ENCODE peak calls at places on chromosome 2, in ten cellular contexts. One of them, this sample, is unnamed.

GRCh38 chr2:162053066-162053807 is 20.8 kb downstream of the DPP4 start:
- DNase-seq in right lobe of liver: no peak
- DNase-seq in H54: no peak
- DNase-seq in body of pancreas: no peak
- DNase-seq in Peyer's patch: no peak
- DNase-seq in A549: no peak
- DNase-seq in transverse colon: no peak
- DNase-seq in ovary: no peak
- DNase-seq in erythroblast: no peak
- DNase-seq in IMR-90: no peak
- DNase-seq in this sample: no peak

GRCh38 chr2:37415128-37415817 is 70.8 kb downstream of the QPCT start:
- DNase-seq in right lobe of liver: no peak
- DNase-seq in H54: no peak
- DNase-seq in body of pancreas: no peak
- DNase-seq in Peyer's patch: no peak
- DNase-seq in A549: peak; percentile 31
- DNase-seq in transverse colon: no peak
- DNase-seq in ovary: no peak
- DNase-seq in erythroblast: no peak
- DNase-seq in IMR-90: peak; percentile 54
- DNase-seq in this sample: no peak

GRCh38 chr2:210873631-210874030 is 317.2 kb downstream of the CPS1 start:
- DNase-seq in right lobe of liver: no peak
- DNase-seq in H54: no peak
- DNase-seq in body of pancreas: no peak
- DNase-seq in Peyer's patch: no peak
- DNase-seq in A549: no peak
- DNase-seq in transverse colon: no peak
- DNase-seq in ovary: no peak
- DNase-seq in erythroblast: no peak
- DNase-seq in IMR-90: no peak
- DNase-seq in this sample: no peak

GRCh38 chr2:46163804-46164569 is 133.2 kb upstream of the EPAS1 start:
- DNase-seq in right lobe of liver: no peak
- DNase-seq in H54: peak; percentile 71
- DNase-seq in body of pancreas: no peak
- DNase-seq in Peyer's patch: no peak
- DNase-seq in A549: peak; percentile 94
- DNase-seq in transverse colon: peak; percentile 43
- DNase-seq in ovary: no peak
- DNase-seq in erythroblast: no peak
- DNase-seq in IMR-90: peak; percentile 33
- DNase-seq in this sample: no peak

GRCh38 chr2:217440000-217440399 is 562.8 kb downstream of the TNS1 start:
- DNase-seq in right lobe of liver: no peak
- DNase-seq in H54: no peak
- DNase-seq in body of pancreas: no peak
- DNase-seq in Peyer's patch: no peak
- DNase-seq in A549: no peak
- DNase-seq in transverse colon: no peak
- DNase-seq in ovary: no peak
- DNase-seq in erythroblast: no peak
- DNase-seq in IMR-90: peak; percentile 22
- DNase-seq in this sample: no peak

GRCh38 chr2:2321250-2321545 is 9.9 kb downstream of the MYT1L start:
- DNase-seq in right lobe of liver: no peak
- DNase-seq in H54: no peak
- DNase-seq in body of pancreas: no peak
- DNase-seq in Peyer's patch: no peak
- DNase-seq in A549: no peak
- DNase-seq in transverse colon: no peak
- DNase-seq in ovary: no peak
- DNase-seq in erythroblast: no peak
- DNase-seq in IMR-90: no peak
- DNase-seq in this sample: no peak

GRCh38 chr2:174750923-174751441 is 13.3 kb downstream of the CHRNA1 start:
- DNase-seq in right lobe of liver: no peak
- DNase-seq in H54: no peak
- DNase-seq in body of pancreas: no peak
- DNase-seq in Peyer's patch: peak; percentile 60
- DNase-seq in A549: no peak
- DNase-seq in transverse colon: no peak
- DNase-seq in ovary: no peak
- DNase-seq in erythroblast: no peak
- DNase-seq in IMR-90: no peak
- DNase-seq in this sample: no peak

GRCh38 chr2:230266654-230267053 is 41.1 kb downstream of the SP140 start:
- DNase-seq in right lobe of liver: no peak
- DNase-seq in H54: no peak
- DNase-seq in body of pancreas: no peak
- DNase-seq in Peyer's patch: no peak
- DNase-seq in A549: no peak
- DNase-seq in transverse colon: no peak
- DNase-seq in ovary: no peak
- DNase-seq in erythroblast: no peak
- DNase-seq in IMR-90: peak; percentile 1
- DNase-seq in this sample: no peak

DNA sequence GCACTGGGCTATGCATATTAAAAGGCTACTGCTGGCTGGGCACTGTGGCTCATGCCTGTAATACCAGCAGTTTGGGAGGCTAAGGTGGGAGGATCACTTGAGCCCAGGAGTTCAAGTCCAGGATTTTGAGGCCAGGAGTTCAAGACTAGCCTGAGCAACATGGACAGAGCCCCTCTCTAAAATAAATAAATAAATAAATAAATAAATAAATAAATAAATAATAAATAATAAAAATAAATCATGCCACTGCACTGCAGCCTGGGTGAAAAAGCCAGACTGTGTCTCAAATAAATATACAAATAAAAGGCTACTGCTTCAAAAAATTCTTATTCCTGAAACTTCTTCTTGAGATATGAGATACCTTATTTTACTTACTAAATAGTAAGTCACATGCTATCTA is 439.6 kb downstream of the ERBB4 start:
- DNase-seq in right lobe of liver: no peak
- DNase-seq in H54: no peak
- DNase-seq in body of pancreas: no peak
- DNase-seq in Peyer's patch: no peak
- DNase-seq in A549: no peak
- DNase-seq in transverse colon: no peak
- DNase-seq in ovary: no peak
- DNase-seq in erythroblast: no peak
- DNase-seq in IMR-90: no peak
- DNase-seq in this sample: no peak
- TF ChIP-seq POLR2A in right lobe of liver: no peak
- TF ChIP-seq POLR2A in H54: no peak
- TF ChIP-seq POLR2A in body of pancreas: no peak
- TF ChIP-seq POLR2A in Peyer's patch: no peak
- TF ChIP-seq POLR2A in A549: no peak
- TF ChIP-seq POLR2A in transverse colon: no peak
- TF ChIP-seq POLR2A in ovary: no peak
- TF ChIP-seq POLR2A in erythroblast: no peak
- TF ChIP-seq POLR2A in IMR-90: no peak
- TF ChIP-seq POLR2A in this sample: no peak

DNA sequence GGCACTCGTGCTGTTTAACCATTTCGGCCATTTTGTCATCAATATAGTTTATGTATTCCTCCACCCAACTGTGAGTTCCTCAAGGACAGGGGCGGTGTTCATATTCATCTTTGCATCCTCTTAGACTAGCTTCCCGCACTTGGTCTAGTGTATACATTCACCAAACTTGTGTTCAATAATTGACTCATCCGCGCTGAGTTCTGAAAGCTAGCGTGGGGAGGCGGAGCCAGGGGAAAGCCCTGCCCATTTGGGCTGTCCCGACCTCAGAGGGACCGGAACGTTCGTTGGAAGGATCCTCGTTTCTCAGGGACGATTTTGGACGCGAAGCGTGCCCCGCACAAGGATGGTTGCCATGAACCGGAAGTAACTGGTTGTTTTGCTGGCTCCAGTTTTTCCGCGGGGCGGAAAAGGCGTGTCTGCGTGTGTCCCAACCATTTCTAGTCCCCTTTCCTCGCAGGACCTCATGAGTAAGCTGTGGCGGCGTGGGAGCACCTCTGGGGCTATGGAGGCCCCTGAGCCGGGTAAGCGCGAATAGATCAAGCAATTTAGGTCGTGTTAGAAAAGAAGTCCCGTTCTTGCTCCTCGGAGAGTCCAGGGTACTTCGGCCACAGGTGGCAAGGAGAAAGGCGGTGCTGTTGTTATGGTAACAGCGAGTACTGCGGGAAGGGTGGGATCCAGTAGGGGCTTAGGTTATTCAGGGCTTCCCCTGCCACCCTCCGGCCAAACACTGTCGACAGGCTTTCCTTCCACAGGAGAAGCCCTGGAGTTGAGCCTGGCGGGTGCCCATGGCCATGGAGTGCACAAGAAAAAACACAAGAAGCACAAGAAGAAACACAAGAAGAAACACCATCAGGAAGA is at the start of gene INO80B:
- DNase-seq in right lobe of liver: peak; percentile 92
- DNase-seq in H54: peak; percentile 82
- DNase-seq in body of pancreas: peak; percentile 98
- DNase-seq in Peyer's patch: peak; percentile 92
- DNase-seq in A549: peak; percentile 99
- DNase-seq in transverse colon: peak; percentile 97
- DNase-seq in ovary: peak; percentile 98
- DNase-seq in erythroblast: peak; percentile 99
- DNase-seq in IMR-90: peak; percentile 99
- DNase-seq in this sample: peak; percentile 99
- TF ChIP-seq POLR2A in right lobe of liver: no peak
- TF ChIP-seq POLR2A in H54: peak; percentile 11
- TF ChIP-seq POLR2A in body of pancreas: peak; percentile 55
- TF ChIP-seq POLR2A in Peyer's patch: no peak
- TF ChIP-seq POLR2A in A549: peak; percentile 40
- TF ChIP-seq POLR2A in transverse colon: no peak
- TF ChIP-seq POLR2A in ovary: no peak
- TF ChIP-seq POLR2A in erythroblast: peak; percentile 70
- TF ChIP-seq POLR2A in IMR-90: no peak
- TF ChIP-seq POLR2A in this sample: peak; percentile 40

GRCh38 chr2:201116959-201117734 is 1.2 kb downstream of the CFLAR start:
- DNase-seq in right lobe of liver: peak; percentile 61
- DNase-seq in H54: no peak
- DNase-seq in body of pancreas: peak; percentile 72
- DNase-seq in Peyer's patch: peak; percentile 54
- DNase-seq in A549: peak; percentile 88
- DNase-seq in transverse colon: peak; percentile 65
- DNase-seq in ovary: no peak
- DNase-seq in erythroblast: peak; percentile 90
- DNase-seq in IMR-90: peak; percentile 86
- DNase-seq in this sample: peak; percentile 78

GRCh38 chr2:201118957-201119848 is 3.2 kb downstream of the CFLAR start:
- DNase-seq in right lobe of liver: no peak
- DNase-seq in H54: no peak
- DNase-seq in body of pancreas: no peak
- DNase-seq in Peyer's patch: no peak
- DNase-seq in A549: no peak
- DNase-seq in transverse colon: no peak
- DNase-seq in ovary: no peak
- DNase-seq in erythroblast: peak; percentile 87
- DNase-seq in IMR-90: peak; percentile 52
- DNase-seq in this sample: no peak

GRCh38 chr2:201120500-201120899 is 4.5 kb downstream of the CFLAR start:
- DNase-seq in right lobe of liver: no peak
- DNase-seq in H54: no peak
- DNase-seq in body of pancreas: no peak
- DNase-seq in Peyer's patch: no peak
- DNase-seq in A549: no peak
- DNase-seq in transverse colon: no peak
- DNase-seq in ovary: no peak
- DNase-seq in erythroblast: no peak
- DNase-seq in IMR-90: no peak
- DNase-seq in this sample: no peak

GRCh38 chr2:201116115-201116958 is at the start of gene CFLAR:
- DNase-seq in right lobe of liver: peak; percentile 80
- DNase-seq in H54: peak; percentile 61
- DNase-seq in body of pancreas: peak; percentile 79
- DNase-seq in Peyer's patch: peak; percentile 81
- DNase-seq in A549: peak; percentile 80
- DNase-seq in transverse colon: peak; percentile 85
- DNase-seq in ovary: peak; percentile 72
- DNase-seq in erythroblast: peak; percentile 92
- DNase-seq in IMR-90: peak; percentile 75
- DNase-seq in this sample: peak; percentile 82

DNA sequence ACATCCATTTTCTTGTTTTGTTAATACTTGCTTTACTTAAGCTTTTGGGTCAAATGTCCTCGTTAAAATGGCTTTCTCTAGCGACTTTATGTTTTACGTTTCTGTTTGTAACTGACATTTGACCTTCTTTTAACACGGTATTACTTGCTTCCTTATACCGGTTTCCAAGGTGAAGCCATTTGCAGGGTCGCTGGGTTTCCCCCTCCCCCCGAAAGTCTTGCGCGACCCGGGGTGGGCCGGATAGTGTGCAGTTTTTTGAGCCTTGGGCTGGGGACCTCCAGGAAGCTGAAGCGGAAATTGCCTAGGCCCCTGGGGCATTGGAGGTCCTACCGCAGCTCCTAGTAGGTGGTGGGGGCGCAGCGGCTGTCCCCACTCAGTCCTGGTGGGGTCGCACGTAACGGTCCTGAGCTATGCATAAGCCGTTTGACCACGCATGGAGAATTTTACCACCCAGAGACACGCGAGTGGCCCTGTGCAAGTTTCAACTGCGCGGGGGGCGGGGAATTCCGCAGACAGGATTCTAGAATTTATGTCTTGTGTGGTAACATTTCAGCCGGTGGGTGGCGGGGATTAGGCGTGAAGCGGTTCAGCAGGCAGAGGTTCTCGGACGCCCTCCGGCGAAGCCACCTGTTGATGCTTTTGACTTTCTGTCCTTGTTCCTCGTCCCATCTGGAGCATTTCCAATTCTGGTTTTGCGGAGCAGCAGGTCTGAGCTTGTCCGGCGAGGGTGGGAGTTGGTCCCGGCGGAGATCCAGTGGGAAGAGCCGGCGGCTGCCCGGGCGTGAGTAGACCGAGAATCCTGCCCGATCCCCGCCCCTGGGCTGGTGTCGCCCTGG is 2.4 kb downstream of the CFLAR start:
- DNase-seq in right lobe of liver: peak; percentile 90
- DNase-seq in H54: peak; percentile 43
- DNase-seq in body of pancreas: peak; percentile 86
- DNase-seq in Peyer's patch: peak; percentile 96
- DNase-seq in A549: peak; percentile 91
- DNase-seq in transverse colon: peak; percentile 92
- DNase-seq in ovary: peak; percentile 76
- DNase-seq in erythroblast: peak; percentile 93
- DNase-seq in IMR-90: peak; percentile 78
- DNase-seq in this sample: peak; percentile 93
- TF ChIP-seq POLR2A in right lobe of liver: peak; percentile 63
- TF ChIP-seq POLR2A in H54: no peak
- TF ChIP-seq POLR2A in body of pancreas: peak; percentile 85
- TF ChIP-seq POLR2A in Peyer's patch: peak; percentile 67
- TF ChIP-seq POLR2A in A549: peak; percentile 33
- TF ChIP-seq POLR2A in transverse colon: peak; percentile 75
- TF ChIP-seq POLR2A in ovary: peak; percentile 24
- TF ChIP-seq POLR2A in erythroblast: peak; percentile 88
- TF ChIP-seq POLR2A in IMR-90: no peak
- TF ChIP-seq POLR2A in this sample: no peak

DNA sequence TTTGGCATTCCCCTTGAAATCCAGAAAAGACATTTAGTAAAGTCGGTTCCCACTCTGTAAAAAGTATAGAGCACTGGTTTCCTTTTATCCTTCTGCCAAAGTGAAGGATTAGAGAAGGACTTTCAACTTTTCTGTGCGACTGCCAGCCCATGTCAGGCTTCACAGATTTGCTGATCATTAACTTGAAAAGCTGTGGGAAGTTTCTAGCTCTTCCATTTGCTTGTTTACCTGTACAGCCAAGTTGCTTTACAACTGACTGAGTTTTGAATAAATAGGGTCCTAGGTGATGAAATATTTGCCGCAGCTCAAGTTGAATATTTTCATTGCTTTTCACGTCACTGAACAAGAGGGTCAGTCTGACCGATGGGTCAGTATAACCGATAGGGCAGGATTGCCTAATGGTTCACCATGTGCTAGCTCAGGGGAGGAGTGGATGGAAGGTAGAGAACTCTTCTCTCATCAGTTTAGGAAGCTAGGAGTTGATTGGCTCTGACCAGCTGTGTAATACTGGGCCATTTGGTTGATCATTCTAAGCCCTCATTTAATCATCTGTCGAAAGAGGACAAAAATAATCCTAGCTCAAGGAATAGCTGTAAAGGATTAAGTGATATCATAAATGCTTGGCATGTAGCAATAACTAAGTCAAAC is 30.4 kb downstream of the UPP2 start:
- DNase-seq in right lobe of liver: peak; percentile 33
- DNase-seq in H54: no peak
- DNase-seq in body of pancreas: no peak
- DNase-seq in Peyer's patch: no peak
- DNase-seq in A549: peak; percentile 43
- DNase-seq in transverse colon: no peak
- DNase-seq in ovary: no peak
- DNase-seq in erythroblast: no peak
- DNase-seq in IMR-90: no peak
- DNase-seq in this sample: no peak
- TF ChIP-seq POLR2A in right lobe of liver: peak; percentile 41
- TF ChIP-seq POLR2A in H54: no peak
- TF ChIP-seq POLR2A in body of pancreas: no peak
- TF ChIP-seq POLR2A in Peyer's patch: peak; percentile 26
- TF ChIP-seq POLR2A in A549: no peak
- TF ChIP-seq POLR2A in transverse colon: no peak
- TF ChIP-seq POLR2A in ovary: no peak
- TF ChIP-seq POLR2A in erythroblast: no peak
- TF ChIP-seq POLR2A in IMR-90: no peak
- TF ChIP-seq POLR2A in this sample: no peak